ENCODE peak calls at places on chromosomes 2 and 18, in four cellular contexts. F is left cardiac atrium, T is smooth muscle cell of the brain vasculature, P is body of pancreas. Y is an unnamed sample.

GRCh38 chr18:58095251-58095650 is 51.2 kb downstream of the NEDD4L start:
- DNase-seq in P (no peak), F (no peak), T (no peak), Y (no peak)

GRCh38 chr2:234733795-234734600 is 217.8 kb upstream of the SH3BP4 start:
- DNase-seq in P (no peak), T (no peak), F (no peak), Y (no peak)

GRCh38 chr2:240628507-240629418 is 3.5 kb downstream of the GPR35 start:
- DNase-seq in P (no peak), T (no peak), F (peak; percentile 18), Y (no peak)

GRCh38 chr2:85797959-85798358 is 44.2 kb downstream of the ATOH8 start:
- DNase-seq in P (no peak), T (no peak), F (no peak), Y (no peak)

GRCh38 chr2:70473101-70473722 is 80.4 kb downstream of the TGFA start:
- DNase-seq in T (no peak), P (no peak), F (no peak), Y (no peak)

GRCh38 chr2:17934721-17935120 is 56.3 kb downstream of the KCNS3 start:
- DNase-seq in P (no peak), F (no peak), T (peak; percentile 17), Y (no peak)

GRCh38 chr2:105712981-105713596 is 31.6 kb upstream of the NCK2 start:
- DNase-seq in P (no peak), T (no peak), F (no peak), Y (no peak)

GRCh38 chr2:166240387-166241313 is 112.8 kb upstream of the SCN1A start:
- DNase-seq in F (no peak), P (no peak), T (no peak), Y (no peak)

GRCh38 chr2:149290662-149291061 is 39.7 kb upstream of the LYPD6 start:
- DNase-seq in F (no peak), T (no peak), P (no peak), Y (no peak)

GRCh38 chr2:24435391-24436316 is 55.4 kb upstream of the NCOA1 start:
- DNase-seq in P (peak; percentile 72), F (peak; percentile 80), T (peak; percentile 93), Y (peak; percentile 13)

GRCh38 chr2:96699021-96699420 is 40.8 kb downstream of the LMAN2L start:
- DNase-seq in P (no peak), T (no peak), F (no peak), Y (no peak)

GRCh38 chr2:73956211-73956865 is 28.4 kb upstream of the TET3 start:
- DNase-seq in P (no peak), T (no peak), F (no peak), Y (no peak)

GRCh38 chr2:105320651-105321215 is 8.8 kb downstream of the TGFBRAP1 start:
- DNase-seq in T (no peak), P (no peak), F (no peak), Y (no peak)

GRCh38 chr2:58629720-58630119 is 388.6 kb upstream of the FANCL start:
- DNase-seq in P (no peak), F (no peak), T (no peak), Y (no peak)

GRCh38 chr2:75647771-75648170 is 1.2 kb downstream of the MRPL19 start:
- DNase-seq in F (no peak), P (no peak), T (no peak), Y (no peak)

GRCh38 chr2:55099878-55100820 is 49.9 kb upstream of the RTN4 start:
- DNase-seq in F (no peak), T (no peak), P (no peak), Y (no peak)